ENCODE peak calls at places on chromosomes 16 and 17, in eight cellular contexts. R is lower leg skin, A is ovary, J is stomach, N is NB4, P is A549, K is tibial nerve, L is IMR-90. H is an unnamed sample.

GRCh38 chr16:66275795-66276428 is 90.6 kb upstream of the CDH5 start:
- DNase-seq in R (peak), A (no peak), J (peak), N (peak), P (peak), K (no peak), L (peak), H (peak)

GRCh38 chr17:75808905-75809621 is 24.5 kb downstream of the UNK start:
- DNase-seq in R (peak), A (peak), J (peak), N (peak), P (no peak), K (peak), L (peak), H (peak)

GRCh38 chr17:841313-841712 is 59.2 kb downstream of the MRM3 start:
- DNase-seq in R (no peak), A (no peak), J (no peak), N (peak), P (no peak), K (no peak), L (no peak), H (no peak)

GRCh38 chr17:17298108-17298507 is 5.1 kb upstream of the NT5M start:
- DNase-seq in R (no peak), A (no peak), J (no peak), N (no peak), P (no peak), K (no peak), L (peak), H (no peak)

GRCh38 chr17:63476494-63476856 is 386 bp upstream of the ACE start:
- DNase-seq in R (no peak), A (no peak), J (no peak), N (no peak), P (no peak), K (no peak), L (no peak), H (no peak)

GRCh38 chr16:26569793-26570192 is 496.9 kb upstream of the C16orf82 start:
- DNase-seq in R (no peak), A (no peak), J (no peak), N (peak), P (peak), K (no peak), L (no peak), H (peak)

GRCh38 chr16:24257965-24258364 is 1.8 kb downstream of the CACNG3 start:
- DNase-seq in R (no peak), A (no peak), J (no peak), N (no peak), P (peak), K (no peak), L (no peak), H (no peak)

GRCh38 chr17:42460371-42460770 is 1.7 kb downstream of the ATP6V0A1 start:
- DNase-seq in R (no peak), A (no peak), J (no peak), N (no peak), P (no peak), K (no peak), L (no peak), H (no peak)

GRCh38 chr16:72787519-72788268 is 260.2 kb downstream of the ZFHX3 start:
- DNase-seq in R (peak), A (peak), J (peak), N (peak), P (no peak), K (peak), L (peak), H (peak)

GRCh38 chr17:73592531-73592961 is 51.7 kb downstream of the SDK2 start:
- DNase-seq in R (no peak), A (no peak), J (no peak), N (no peak), P (no peak), K (no peak), L (no peak), H (no peak)

GRCh38 chr17:28958820-28959455 is 7.6 kb upstream of the PHF12 start:
- DNase-seq in R (no peak), A (no peak), J (no peak), N (no peak), P (no peak), K (no peak), L (no peak), H (no peak)

GRCh38 chr17:48002920-48003685 is 32.2 kb downstream of the CDK5RAP3 start:
- DNase-seq in R (no peak), A (no peak), J (no peak), N (no peak), P (no peak), K (no peak), L (no peak), H (no peak)

GRCh38 chr17:41013606-41014005 is 4.7 kb upstream of the KRTAP3-1 start:
- DNase-seq in R (no peak), A (no peak), J (no peak), N (no peak), P (no peak), K (no peak), L (peak), H (no peak)

GRCh38 chr16:3819741-3820724 is 60.5 kb downstream of the CREBBP start:
- DNase-seq in R (no peak), A (peak), J (peak), N (no peak), P (peak), K (no peak), L (peak), H (peak)

GRCh38 chr17:58531661-58532554 is 17.5 kb upstream of the MTMR4 start:
- DNase-seq in R (peak), A (peak), J (peak), N (peak), P (no peak), K (no peak), L (peak), H (peak)
- TF ChIP-seq POLR2A in R (no peak), A (no peak), J (no peak), N (no peak), P (peak), K (peak), L (no peak), H (no peak)

DNA sequence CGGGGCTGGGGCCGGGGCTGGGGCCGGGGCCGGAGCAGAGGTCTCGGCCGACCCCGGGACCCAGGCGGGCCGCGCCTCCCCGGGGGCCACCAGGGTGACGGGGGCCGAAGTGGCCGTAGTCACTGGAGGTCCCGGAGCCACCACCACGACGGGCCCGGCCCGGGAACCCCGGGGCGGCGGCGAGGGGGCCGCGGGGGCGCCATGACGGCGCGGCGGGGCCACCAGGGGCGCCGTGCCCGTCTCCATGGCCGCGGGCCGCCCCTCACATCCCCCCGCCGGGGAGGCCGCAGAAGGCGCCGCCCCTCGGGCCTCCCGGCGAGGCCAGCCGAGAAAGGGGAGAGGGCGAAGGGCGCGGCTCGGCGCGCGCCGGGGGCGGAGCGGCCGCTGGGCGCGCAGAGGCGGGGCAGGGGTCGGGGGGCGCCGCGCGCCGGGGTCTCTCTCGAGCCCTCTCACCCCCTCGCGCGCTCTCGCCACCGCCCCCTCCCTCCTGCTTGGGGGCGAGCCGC is 303 bp downstream of the TBC1D10B start:
- DNase-seq in R (no peak), A (no peak), J (no peak), N (no peak), P (no peak), K (no peak), L (no peak), H (no peak)
- TF ChIP-seq POLR2A in R (no peak), A (peak), J (no peak), N (no peak), P (peak), K (peak), L (no peak), H (no peak)

DNA sequence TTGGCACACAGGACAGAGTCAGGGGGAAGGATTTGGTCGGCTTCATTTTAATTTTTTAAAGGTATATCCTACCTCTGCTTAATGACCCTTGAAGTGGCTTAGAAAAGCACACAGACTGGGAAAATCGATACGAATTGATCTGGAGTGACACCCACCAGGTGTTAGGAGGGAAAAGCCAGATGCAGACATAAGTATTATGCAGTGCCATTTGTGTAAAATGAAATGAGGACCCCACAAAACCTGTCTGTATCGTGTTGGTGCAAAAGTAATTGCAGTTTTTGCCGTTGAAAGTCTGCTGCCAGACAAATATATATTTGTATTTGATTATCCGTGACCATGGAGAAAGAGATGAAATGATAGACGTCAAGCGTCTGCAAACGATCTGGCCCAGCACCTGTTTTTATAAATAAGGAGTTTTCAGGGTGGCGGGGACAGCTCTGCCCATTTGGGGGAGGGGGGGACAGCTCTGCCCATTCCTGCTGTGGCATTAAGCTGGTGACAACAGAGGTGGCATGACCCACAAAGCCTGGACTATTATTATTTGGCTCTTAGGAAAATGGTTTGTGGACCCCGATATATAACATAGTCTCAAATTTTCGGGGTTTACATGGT is 143.6 kb upstream of the PLCG2 start:
- DNase-seq in R (no peak), A (no peak), J (no peak), N (no peak), P (no peak), K (no peak), L (no peak), H (no peak)
- TF ChIP-seq POLR2A in R (no peak), A (no peak), J (no peak), N (no peak), P (no peak), K (no peak), L (no peak), H (no peak)

GRCh38 chr17:14797021-14797420 is 468.1 kb downstream of the PMP22 start:
- DNase-seq in R (no peak), A (no peak), J (no peak), N (no peak), P (no peak), K (no peak), L (no peak), H (no peak)
- TF ChIP-seq POLR2A in R (no peak), A (no peak), J (no peak), N (no peak), P (no peak), K (no peak), L (no peak), H (no peak)

GRCh38 chr16:4918790-4919210 is 18.1 kb downstream of the PPL start:
- DNase-seq in R (no peak), A (no peak), J (peak), N (no peak), P (no peak), K (no peak), L (no peak), H (peak)
- TF ChIP-seq POLR2A in R (no peak), A (no peak), J (no peak), N (no peak), P (no peak), K (no peak), L (no peak), H (no peak)

GRCh38 chr17:50483266-50483665 is 4.6 kb downstream of the RSAD1 start:
- DNase-seq in R (no peak), A (no peak), J (no peak), N (no peak), P (no peak), K (no peak), L (no peak), H (no peak)

GRCh38 chr17:50480854-50481490 is 2.3 kb downstream of the RSAD1 start:
- DNase-seq in R (no peak), A (no peak), J (no peak), N (peak), P (no peak), K (no peak), L (no peak), H (no peak)

GRCh38 chr17:50482110-50482509 is 3.5 kb downstream of the RSAD1 start:
- DNase-seq in R (no peak), A (no peak), J (no peak), N (no peak), P (no peak), K (no peak), L (no peak), H (no peak)

GRCh38 chr17:50481648-50482047 is 3.0 kb downstream of the RSAD1 start:
- DNase-seq in R (no peak), A (no peak), J (no peak), N (no peak), P (no peak), K (no peak), L (no peak), H (no peak)

GRCh38 chr17:50482516-50482915 is 3.9 kb downstream of the RSAD1 start:
- DNase-seq in R (peak), A (peak), J (peak), N (peak), P (peak), K (peak), L (peak), H (peak)
- TF ChIP-seq POLR2A in R (no peak), A (no peak), J (no peak), N (no peak), P (no peak), K (no peak), L (no peak), H (no peak)

DNA sequence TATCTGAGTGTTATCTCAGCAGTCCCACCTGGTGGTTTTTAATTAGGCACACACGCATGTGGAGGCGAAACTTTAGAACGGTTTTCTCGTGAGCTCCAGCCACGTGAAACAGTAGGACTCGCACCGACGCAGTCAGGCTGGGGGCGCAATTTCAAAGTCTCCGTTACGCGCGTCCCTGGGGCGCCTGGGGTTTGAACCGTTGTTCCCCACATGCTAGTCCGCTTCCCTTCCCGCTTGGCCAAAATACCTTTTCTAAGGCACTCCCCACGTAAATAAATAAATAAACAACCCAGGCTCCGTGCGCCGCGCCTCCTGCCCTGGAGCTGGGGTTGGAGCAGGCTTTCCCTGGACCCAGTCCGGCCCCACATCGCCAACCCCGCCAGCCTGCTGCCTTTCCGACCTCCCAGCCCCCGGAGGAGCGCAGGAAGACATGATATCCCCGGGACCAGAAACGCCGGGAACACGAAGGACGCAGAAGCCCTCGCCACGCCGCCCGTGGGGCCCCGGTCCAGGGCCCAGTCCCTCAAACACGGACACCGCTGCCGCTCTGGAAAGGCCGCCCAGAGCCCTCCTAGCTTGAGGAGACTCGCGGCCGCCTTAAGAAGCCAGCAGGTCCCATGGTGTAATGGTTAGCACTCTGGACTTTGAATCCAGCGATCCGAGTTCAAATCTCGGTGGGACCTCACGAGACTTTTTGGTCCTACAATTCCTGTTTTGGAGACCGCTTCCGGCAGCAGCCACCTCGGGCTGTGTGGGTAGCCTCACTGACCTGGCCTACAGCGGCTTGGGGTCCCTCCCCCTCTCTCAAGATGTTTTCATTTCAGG is 18.2 kb downstream of the GNGT2 start:
- DNase-seq in R (peak), A (peak), J (peak), N (peak), P (peak), K (peak), L (peak), H (peak)
- TF ChIP-seq POLR2A in R (no peak), A (peak), J (no peak), N (peak), P (peak), K (peak), L (peak), H (no peak)

DNA sequence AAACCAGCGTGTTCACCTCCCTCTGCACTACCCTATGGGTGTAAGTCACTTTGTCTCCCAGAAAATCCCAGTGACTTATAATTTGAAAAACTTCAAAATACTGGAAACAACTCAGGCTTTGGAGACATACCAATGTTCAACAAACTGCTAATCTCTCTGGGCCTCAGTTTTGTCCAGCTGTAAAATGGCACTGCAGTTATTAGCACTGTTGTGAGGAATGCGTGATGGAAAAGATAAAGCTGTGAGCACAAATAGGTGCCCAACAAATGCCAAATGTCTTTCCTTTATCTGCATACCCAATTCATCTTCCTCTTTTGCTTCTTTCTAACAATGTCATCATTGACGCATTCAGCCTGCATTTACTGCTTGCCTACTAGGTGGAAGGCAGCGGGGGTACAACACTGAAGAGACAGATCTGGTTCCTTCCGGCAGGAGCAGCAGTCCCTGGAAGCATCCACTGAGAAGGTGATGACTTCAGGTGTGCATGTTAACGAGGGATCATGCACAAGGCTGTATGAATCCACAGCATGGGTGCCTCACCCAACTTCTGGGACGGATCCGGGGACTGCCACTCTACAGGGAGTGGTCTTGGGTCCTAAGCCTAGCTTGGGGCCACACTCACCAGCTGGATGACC is 63.4 kb downstream of the CYTH1 start:
- DNase-seq in R (no peak), A (no peak), J (no peak), N (no peak), P (no peak), K (no peak), L (no peak), H (no peak)
- TF ChIP-seq POLR2A in R (no peak), A (no peak), J (no peak), N (no peak), P (no peak), K (no peak), L (no peak), H (no peak)